ENCODE peak calls at places on chromosome 16, in five cellular contexts. One of them, this sample, is unnamed.

GRCh38 chr16:73746554-73746953 is 550.1 kb upstream of the PSMD7 start:
- DNase-seq in AG08396: no peak
- DNase-seq in cardiac muscle cell: no peak
- DNase-seq in HS-27A: no peak
- DNase-seq in GM12891: no peak
- DNase-seq in this sample: no peak

GRCh38 chr16:49598386-49599170 is 225.0 kb downstream of the C16orf78 start:
- DNase-seq in GM12891: peak; percentile 44
- DNase-seq in cardiac muscle cell: no peak
- DNase-seq in AG08396: no peak
- DNase-seq in HS-27A: no peak
- DNase-seq in this sample: no peak

GRCh38 chr16:27684047-27684446 is 134.1 kb downstream of the KATNIP start:
- DNase-seq in AG08396: no peak
- DNase-seq in HS-27A: no peak
- DNase-seq in cardiac muscle cell: no peak
- DNase-seq in GM12891: no peak
- DNase-seq in this sample: no peak

GRCh38 chr16:28985611-28986041 is 774 bp downstream of the LAT start:
- DNase-seq in GM12891: no peak
- DNase-seq in HS-27A: no peak
- DNase-seq in cardiac muscle cell: no peak
- DNase-seq in AG08396: no peak
- DNase-seq in this sample: no peak

GRCh38 chr16:79519448-79519847 is 81.1 kb downstream of the MAF start:
- DNase-seq in GM12891: no peak
- DNase-seq in cardiac muscle cell: peak; percentile 22
- DNase-seq in HS-27A: no peak
- DNase-seq in AG08396: no peak
- DNase-seq in this sample: no peak

GRCh38 chr16:30600929-30601328 is 9.3 kb downstream of the ZNF689 start:
- DNase-seq in AG08396: no peak
- DNase-seq in cardiac muscle cell: no peak
- DNase-seq in GM12891: no peak
- DNase-seq in HS-27A: no peak
- DNase-seq in this sample: no peak

GRCh38 chr16:28538733-28539596 is at the start of gene NUPR1:
- DNase-seq in AG08396: peak; percentile 95
- DNase-seq in HS-27A: peak; percentile 65
- DNase-seq in cardiac muscle cell: no peak
- DNase-seq in GM12891: no peak
- DNase-seq in this sample: no peak

GRCh38 chr16:20799599-20799998 is 6.7 kb downstream of the ERI2 start:
- DNase-seq in cardiac muscle cell: peak; percentile 56
- DNase-seq in AG08396: peak; percentile 24
- DNase-seq in HS-27A: no peak
- DNase-seq in GM12891: no peak
- DNase-seq in this sample: no peak

GRCh38 chr16:966505-966904 is 4.3 kb downstream of the LMF1 start:
- DNase-seq in HS-27A: no peak
- DNase-seq in cardiac muscle cell: no peak
- DNase-seq in GM12891: no peak
- DNase-seq in AG08396: no peak
- DNase-seq in this sample: no peak

GRCh38 chr16:85571813-85572619 is 41.1 kb upstream of the GSE1 start:
- DNase-seq in cardiac muscle cell: no peak
- DNase-seq in GM12891: no peak
- DNase-seq in AG08396: no peak
- DNase-seq in HS-27A: no peak
- DNase-seq in this sample: no peak

GRCh38 chr16:13997933-13998332 is 73.2 kb upstream of the MRTFB start:
- DNase-seq in HS-27A: no peak
- DNase-seq in GM12891: peak; percentile 39
- DNase-seq in AG08396: no peak
- DNase-seq in cardiac muscle cell: no peak
- DNase-seq in this sample: peak; percentile 39

GRCh38 chr16:14028207-14028606 is 42.9 kb upstream of the MRTFB start:
- DNase-seq in GM12891: no peak
- DNase-seq in AG08396: no peak
- DNase-seq in HS-27A: no peak
- DNase-seq in cardiac muscle cell: no peak
- DNase-seq in this sample: no peak

GRCh38 chr16:68339214-68339613 is 28.4 kb downstream of the PRMT7 start:
- DNase-seq in cardiac muscle cell: no peak
- DNase-seq in GM12891: no peak
- DNase-seq in AG08396: no peak
- DNase-seq in HS-27A: no peak
- DNase-seq in this sample: no peak

GRCh38 chr16:86951831-86952598 is 365.2 kb downstream of the C16orf95 start:
- DNase-seq in AG08396: peak; percentile 77
- DNase-seq in HS-27A: peak; percentile 99
- DNase-seq in GM12891: no peak
- DNase-seq in cardiac muscle cell: no peak
- DNase-seq in this sample: no peak

GRCh38 chr16:70395345-70395901 is 43.5 kb downstream of the ST3GAL2 start:
- DNase-seq in HS-27A: no peak
- DNase-seq in AG08396: peak; percentile 77
- DNase-seq in GM12891: peak; percentile 76
- DNase-seq in cardiac muscle cell: peak; percentile 81
- DNase-seq in this sample: peak; percentile 56

GRCh38 chr16:5071341-5071680 is 332 bp upstream of the ALG1 start:
- DNase-seq in GM12891: no peak
- DNase-seq in AG08396: no peak
- DNase-seq in cardiac muscle cell: no peak
- DNase-seq in HS-27A: no peak
- DNase-seq in this sample: no peak

GRCh38 chr16:17404903-17405691 is 65.7 kb downstream of the XYLT1 start:
- DNase-seq in AG08396: peak; percentile 63
- DNase-seq in HS-27A: no peak
- DNase-seq in GM12891: no peak
- DNase-seq in cardiac muscle cell: no peak
- DNase-seq in this sample: no peak

GRCh38 chr16:813916-814412 is 13.4 kb upstream of the GNG13 start:
- DNase-seq in cardiac muscle cell: no peak
- DNase-seq in AG08396: no peak
- DNase-seq in GM12891: no peak
- DNase-seq in HS-27A: no peak
- DNase-seq in this sample: no peak

GRCh38 chr16:79897444-79898146 is 297.1 kb upstream of the MAF start:
- DNase-seq in AG08396: no peak
- DNase-seq in HS-27A: no peak
- DNase-seq in cardiac muscle cell: no peak
- DNase-seq in GM12891: no peak
- DNase-seq in this sample: no peak

GRCh38 chr16:11405331-11406176 is 60.3 kb downstream of the RMI2 start:
- DNase-seq in cardiac muscle cell: peak; percentile 28
- DNase-seq in GM12891: no peak
- DNase-seq in HS-27A: no peak
- DNase-seq in AG08396: peak; percentile 56
- DNase-seq in this sample: no peak

GRCh38 chr16:3235856-3236669 is 1.1 kb upstream of the ZNF200 start:
- DNase-seq in HS-27A: no peak
- DNase-seq in GM12891: no peak
- DNase-seq in AG08396: no peak
- DNase-seq in cardiac muscle cell: peak; percentile 3
- DNase-seq in this sample: no peak

GRCh38 chr16:24253192-24253591 is 2.9 kb upstream of the CACNG3 start:
- DNase-seq in HS-27A: no peak
- DNase-seq in GM12891: peak; percentile 53
- DNase-seq in cardiac muscle cell: peak; percentile 78
- DNase-seq in AG08396: peak; percentile 41
- DNase-seq in this sample: peak; percentile 33

This sample was measured in GM18507.